ENCODE peak calls at places on chromosome 13, in six cellular contexts. One of them, this sample, is unnamed.
A peak's percentile ranks its signal among the peaks of the same experiment; 100 is the strongest.

GRCh38 chr13:99331881-99332293 is 24.7 kb upstream of the GPR183 start:
- DNase-seq in stomach: no peak
- DNase-seq in HepG2: no peak
- DNase-seq in sigmoid colon: no peak
- DNase-seq in tibial nerve: no peak
- DNase-seq in ovary: no peak
- DNase-seq in this sample: no peak

GRCh38 chr13:44698076-44698475 is 121.9 kb upstream of the TSC22D1 start:
- DNase-seq in tibial nerve: no peak
- DNase-seq in HepG2: no peak
- DNase-seq in ovary: no peak
- DNase-seq in stomach: no peak
- DNase-seq in sigmoid colon: no peak
- DNase-seq in this sample: no peak

GRCh38 chr13:24293761-24294160 is 15.6 kb upstream of the C1QTNF9 start:
- DNase-seq in sigmoid colon: no peak
- DNase-seq in stomach: peak; percentile 16
- DNase-seq in tibial nerve: no peak
- DNase-seq in ovary: no peak
- DNase-seq in HepG2: no peak
- DNase-seq in this sample: no peak

GRCh38 chr13:20146381-20146780 is 14.5 kb downstream of the GJA3 start:
- DNase-seq in HepG2: no peak
- DNase-seq in sigmoid colon: no peak
- DNase-seq in stomach: no peak
- DNase-seq in tibial nerve: no peak
- DNase-seq in ovary: no peak
- DNase-seq in this sample: no peak

GRCh38 chr13:43864921-43865320 is 14.6 kb downstream of the CCDC122 start:
- DNase-seq in stomach: no peak
- DNase-seq in sigmoid colon: no peak
- DNase-seq in tibial nerve: no peak
- DNase-seq in ovary: no peak
- DNase-seq in HepG2: no peak
- DNase-seq in this sample: no peak

GRCh38 chr13:74114641-74115040 is 19.6 kb downstream of the KLF12 start:
- DNase-seq in tibial nerve: no peak
- DNase-seq in ovary: no peak
- DNase-seq in stomach: no peak
- DNase-seq in HepG2: no peak
- DNase-seq in sigmoid colon: no peak
- DNase-seq in this sample: no peak

GRCh38 chr13:51444922-51445321 is 7.9 kb downstream of the INTS6 start:
- DNase-seq in tibial nerve: no peak
- DNase-seq in sigmoid colon: no peak
- DNase-seq in stomach: no peak
- DNase-seq in ovary: no peak
- DNase-seq in HepG2: no peak
- DNase-seq in this sample: no peak

GRCh38 chr13:25249001-25249543 is 38.2 kb downstream of the MTMR6 start:
- DNase-seq in sigmoid colon: no peak
- DNase-seq in ovary: no peak
- DNase-seq in stomach: no peak
- DNase-seq in HepG2: peak; percentile 19
- DNase-seq in tibial nerve: peak; percentile 9
- DNase-seq in this sample: no peak

GRCh38 chr13:61838568-61838967 is 422.9 kb upstream of the PCDH20 start:
- DNase-seq in ovary: no peak
- DNase-seq in tibial nerve: no peak
- DNase-seq in stomach: no peak
- DNase-seq in sigmoid colon: no peak
- DNase-seq in HepG2: no peak
- DNase-seq in this sample: no peak

GRCh38 chr13:21567714-21568113 is 36.3 kb downstream of the MICU2 start:
- DNase-seq in stomach: no peak
- DNase-seq in sigmoid colon: no peak
- DNase-seq in ovary: no peak
- DNase-seq in tibial nerve: no peak
- DNase-seq in HepG2: no peak
- DNase-seq in this sample: no peak

GRCh38 chr13:29849731-29850212 is 645 bp downstream of the UBL3 start:
- DNase-seq in HepG2: peak; percentile 33
- DNase-seq in ovary: peak; percentile 63
- DNase-seq in sigmoid colon: peak; percentile 85
- DNase-seq in stomach: peak; percentile 72
- DNase-seq in tibial nerve: peak; percentile 49
- DNase-seq in this sample: peak; percentile 69

GRCh38 chr13:43301341-43301969 is 278.1 kb downstream of the DNAJC15 start:
- DNase-seq in tibial nerve: no peak
- DNase-seq in ovary: no peak
- DNase-seq in HepG2: no peak
- DNase-seq in sigmoid colon: no peak
- DNase-seq in stomach: no peak
- DNase-seq in this sample: no peak

GRCh38 chr13:102700088-102701031 is 5.5 kb upstream of the METTL21C start:
- DNase-seq in HepG2: no peak
- DNase-seq in sigmoid colon: no peak
- DNase-seq in stomach: no peak
- DNase-seq in tibial nerve: no peak
- DNase-seq in ovary: no peak
- DNase-seq in this sample: no peak

GRCh38 chr13:107845911-107846310 is 369.4 kb downstream of the LIG4 start:
- DNase-seq in sigmoid colon: no peak
- DNase-seq in ovary: no peak
- DNase-seq in tibial nerve: no peak
- DNase-seq in stomach: no peak
- DNase-seq in HepG2: no peak
- DNase-seq in this sample: no peak

GRCh38 chr13:77300176-77301141 is 26.4 kb downstream of the MYCBP2 start:
- DNase-seq in sigmoid colon: no peak
- DNase-seq in stomach: no peak
- DNase-seq in HepG2: no peak
- DNase-seq in tibial nerve: no peak
- DNase-seq in ovary: no peak
- DNase-seq in this sample: no peak

GRCh38 chr13:46593403-46593802 is 40.4 kb downstream of the LRCH1 start:
- DNase-seq in HepG2: no peak
- DNase-seq in tibial nerve: no peak
- DNase-seq in ovary: no peak
- DNase-seq in sigmoid colon: no peak
- DNase-seq in stomach: no peak
- DNase-seq in this sample: no peak

GRCh38 chr13:48151343-48151742 is 56.4 kb upstream of the MED4 start:
- DNase-seq in ovary: no peak
- DNase-seq in stomach: no peak
- DNase-seq in HepG2: no peak
- DNase-seq in tibial nerve: no peak
- DNase-seq in sigmoid colon: no peak
- DNase-seq in this sample: no peak

GRCh38 chr13:99384468-99384867 is 77.3 kb upstream of the GPR183 start:
- DNase-seq in HepG2: no peak
- DNase-seq in sigmoid colon: no peak
- DNase-seq in ovary: no peak
- DNase-seq in tibial nerve: no peak
- DNase-seq in stomach: no peak
- DNase-seq in this sample: no peak

GRCh38 chr13:76853481-76853880 is 32.7 kb downstream of the KCTD12 start:
- DNase-seq in tibial nerve: no peak
- DNase-seq in ovary: no peak
- DNase-seq in HepG2: no peak
- DNase-seq in stomach: no peak
- DNase-seq in sigmoid colon: no peak
- DNase-seq in this sample: no peak

GRCh38 chr13:87259479-87260083 is 411.6 kb upstream of the SLITRK5 start:
- DNase-seq in HepG2: peak; percentile 8
- DNase-seq in sigmoid colon: no peak
- DNase-seq in tibial nerve: no peak
- DNase-seq in ovary: no peak
- DNase-seq in stomach: no peak
- DNase-seq in this sample: no peak

GRCh38 chr13:47175172-47175806 is 278.4 kb upstream of the HTR2A start:
- DNase-seq in HepG2: no peak
- DNase-seq in sigmoid colon: no peak
- DNase-seq in stomach: no peak
- DNase-seq in tibial nerve: no peak
- DNase-seq in ovary: no peak
- DNase-seq in this sample: no peak

GRCh38 chr13:24502567-24503375 is 9.8 kb downstream of the PARP4 start:
- DNase-seq in stomach: peak; percentile 44
- DNase-seq in tibial nerve: no peak
- DNase-seq in HepG2: peak; percentile 48
- DNase-seq in ovary: no peak
- DNase-seq in sigmoid colon: no peak
- DNase-seq in this sample: peak; percentile 62

DNA sequence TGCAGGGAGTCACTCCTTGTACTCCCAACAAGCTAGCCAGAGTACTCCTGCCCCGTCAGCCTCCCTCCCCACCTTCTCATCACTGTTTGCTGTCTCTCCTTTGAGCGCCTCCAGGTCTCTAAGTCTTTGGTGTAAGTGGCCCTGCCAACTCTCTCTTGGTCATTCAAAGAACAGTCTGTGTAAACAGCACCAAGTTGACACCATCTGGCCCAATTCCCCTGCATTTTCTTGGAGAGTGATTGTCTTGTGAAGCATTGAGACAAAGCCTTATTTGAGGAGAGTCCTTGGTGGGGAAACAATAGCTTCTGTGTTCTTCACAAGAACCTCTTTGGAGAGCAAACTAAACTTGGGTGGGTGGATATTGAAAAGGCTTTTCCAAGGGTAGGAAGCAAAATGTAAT is 114.6 kb upstream of the RNF113B start:
- DNase-seq in tibial nerve: no peak
- DNase-seq in ovary: no peak
- DNase-seq in stomach: no peak
- DNase-seq in sigmoid colon: no peak
- DNase-seq in HepG2: peak; percentile 58
- DNase-seq in this sample: no peak
- TF ChIP-seq EP300 in tibial nerve: no peak
- TF ChIP-seq EP300 in ovary: no peak
- TF ChIP-seq EP300 in stomach: no peak
- TF ChIP-seq EP300 in sigmoid colon: no peak
- TF ChIP-seq EP300 in HepG2: peak; percentile 43
- TF ChIP-seq EP300 in this sample: no peak

DNA sequence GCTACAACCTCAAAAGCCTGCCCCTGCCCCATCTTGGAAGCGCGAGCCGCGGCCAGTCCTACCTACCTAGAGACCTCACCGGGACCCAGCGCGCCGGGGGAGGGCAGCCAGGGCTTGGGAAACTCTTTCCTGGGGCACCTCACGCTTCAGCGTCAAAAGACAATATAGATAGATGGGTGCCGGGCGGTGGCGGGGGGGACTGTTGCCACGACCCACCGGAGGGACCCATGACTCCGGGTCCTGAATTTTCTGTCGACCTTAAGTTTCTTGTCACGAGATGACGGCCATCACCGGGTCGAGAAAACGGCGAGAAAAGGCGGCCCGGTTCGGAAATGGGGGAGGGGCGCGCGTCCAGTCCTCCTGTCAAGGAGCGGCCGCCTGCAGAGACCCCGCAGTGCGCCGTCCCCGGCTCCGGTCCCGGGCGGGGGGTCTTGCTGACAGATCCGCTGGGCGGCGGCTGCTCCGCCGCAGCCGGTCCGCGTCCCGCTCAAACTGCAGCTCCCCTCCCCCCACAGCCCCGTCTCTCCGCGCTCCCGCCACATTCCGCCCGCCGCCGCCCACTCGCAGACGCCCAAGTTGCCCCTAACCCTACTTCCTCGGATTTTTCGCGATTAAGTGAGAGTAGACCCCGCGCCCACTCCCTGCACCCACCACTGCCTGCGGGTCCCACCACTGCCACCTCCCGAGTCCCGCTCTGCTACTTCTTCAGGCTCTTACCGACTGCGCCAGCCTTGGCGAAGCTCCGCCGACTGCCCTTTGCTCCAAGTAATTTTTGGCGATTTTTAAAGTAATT is 66.1 kb downstream of the KCNRG start:
- DNase-seq in ovary: peak; percentile 66
- DNase-seq in stomach: peak; percentile 48
- DNase-seq in sigmoid colon: peak; percentile 76
- DNase-seq in HepG2: no peak
- DNase-seq in tibial nerve: peak; percentile 38
- DNase-seq in this sample: peak; percentile 61
- TF ChIP-seq CTCF in ovary: no peak
- TF ChIP-seq CTCF in stomach: no peak
- TF ChIP-seq CTCF in sigmoid colon: no peak
- TF ChIP-seq CTCF in HepG2: peak; percentile 19
- TF ChIP-seq CTCF in tibial nerve: no peak
- TF ChIP-seq CTCF in this sample: peak; percentile 7

GRCh38 chr13:110450941-110451340 is 110.6 kb downstream of the RAB20 start:
- DNase-seq in HepG2: no peak
- DNase-seq in ovary: no peak
- DNase-seq in tibial nerve: no peak
- DNase-seq in sigmoid colon: no peak
- DNase-seq in stomach: no peak
- DNase-seq in this sample: no peak

GRCh38 chr13:110448230-110448629 is 113.3 kb downstream of the RAB20 start:
- DNase-seq in tibial nerve: no peak
- DNase-seq in stomach: no peak
- DNase-seq in HepG2: no peak
- DNase-seq in sigmoid colon: no peak
- DNase-seq in ovary: no peak
- DNase-seq in this sample: no peak

GRCh38 chr13:110449225-110450015 is 112.1 kb downstream of the RAB20 start:
- DNase-seq in sigmoid colon: no peak
- DNase-seq in stomach: no peak
- DNase-seq in HepG2: no peak
- DNase-seq in ovary: no peak
- DNase-seq in tibial nerve: no peak
- DNase-seq in this sample: no peak

GRCh38 chr13:110448677-110449076 is 112.8 kb downstream of the RAB20 start:
- DNase-seq in ovary: no peak
- DNase-seq in stomach: no peak
- DNase-seq in HepG2: no peak
- DNase-seq in tibial nerve: no peak
- DNase-seq in sigmoid colon: no peak
- DNase-seq in this sample: no peak

GRCh38 chr13:110450016-110450900 is 111.3 kb downstream of the RAB20 start:
- DNase-seq in stomach: no peak
- DNase-seq in HepG2: no peak
- DNase-seq in sigmoid colon: no peak
- DNase-seq in tibial nerve: no peak
- DNase-seq in ovary: no peak
- DNase-seq in this sample: no peak
- H3K4me1 ChIP-seq in stomach: no peaks in the 10 kb centered on the region
- H3K4me1 ChIP-seq in HepG2: peaks cover 38% of the 10 kb centered on the region
- H3K4me1 ChIP-seq in sigmoid colon: peaks cover 52% of the 10 kb centered on the region
- H3K4me1 ChIP-seq in tibial nerve: peaks cover 2% of the 10 kb centered on the region
- H3K4me1 ChIP-seq in ovary: no peaks in the 10 kb centered on the region
- H3K4me1 ChIP-seq in this sample: no peaks in the 10 kb centered on the region

GRCh38 chr13:35512271-35512920 is 35.9 kb upstream of the MAB21L1 start:
- DNase-seq in ovary: no peak
- DNase-seq in tibial nerve: peak; percentile 42
- DNase-seq in stomach: no peak
- DNase-seq in HepG2: no peak
- DNase-seq in sigmoid colon: peak; percentile 68
- DNase-seq in this sample: no peak

GRCh38 chr13:35514166-35514565 is 37.7 kb upstream of the MAB21L1 start:
- DNase-seq in tibial nerve: no peak
- DNase-seq in sigmoid colon: no peak
- DNase-seq in HepG2: no peak
- DNase-seq in stomach: no peak
- DNase-seq in ovary: no peak
- DNase-seq in this sample: no peak

GRCh38 chr13:35518337-35518736 is 41.8 kb upstream of the MAB21L1 start:
- DNase-seq in sigmoid colon: no peak
- DNase-seq in stomach: no peak
- DNase-seq in HepG2: no peak
- DNase-seq in ovary: no peak
- DNase-seq in tibial nerve: no peak
- DNase-seq in this sample: no peak

GRCh38 chr13:35514801-35515502 is 38.5 kb upstream of the MAB21L1 start:
- DNase-seq in HepG2: no peak
- DNase-seq in tibial nerve: no peak
- DNase-seq in stomach: no peak
- DNase-seq in ovary: no peak
- DNase-seq in sigmoid colon: no peak
- DNase-seq in this sample: no peak
- TF ChIP-seq EP300 in HepG2: no peak
- TF ChIP-seq EP300 in tibial nerve: no peak
- TF ChIP-seq EP300 in stomach: no peak
- TF ChIP-seq EP300 in ovary: no peak
- TF ChIP-seq EP300 in sigmoid colon: no peak
- TF ChIP-seq EP300 in this sample: no peak